ENCODE peak calls at places on chromosomes 1 and 21, in ten cellular contexts. N is stimulated activated CD8-positive, alpha-beta memory T cell treated with anti-CD3 and anti-CD28 coated beads, Interleukin-7, amount 100 ng/mL, for 4 hours; F is WTC11; O is mucosa of descending colon; Y is adrenal gland; P is AG09309; K is stimulated activated effector memory CD8-positive, alpha-beta T cell treated with anti-CD3 and anti-CD28 coated beads, Interleukin-12 subunit alpha, Interleukin-12 subunit beta, amount 100 ng/mL, for 72 hours; E is left colon; H is GM04503; T is activated CD8-positive, alpha-beta T cell treated with anti-CD3 and anti-CD28 coated beads, Interleukin-2, amount 10 ng/mL, durations not matched to agents 7 days and 5 days. Z is an unnamed sample.

GRCh38 chr1:62852253-62852652 is 68.3 kb downstream of the ATG4C start:
- DNase-seq in E (no peak), H (no peak), P (no peak), K (no peak), N (no peak), T (no peak), Y (no peak), O (no peak), F (no peak), Z (no peak)

GRCh38 chr1:73472810-73473209 is 725.2 kb downstream of the LRRIQ3 start:
- DNase-seq in P (no peak), T (no peak), E (no peak), O (no peak), K (no peak), N (no peak), Y (no peak), H (no peak), F (peak), Z (no peak)

GRCh38 chr1:215076312-215076711 is 6.2 kb upstream of the KCNK2 start:
- DNase-seq in E (peak), T (no peak), N (no peak), P (no peak), F (peak), H (no peak), K (no peak), Y (no peak), O (no peak), Z (peak)

GRCh38 chr1:75870951-75871350 is 61.3 kb downstream of the ASB17 start:
- DNase-seq in Y (no peak), E (no peak), N (no peak), H (no peak), P (no peak), F (no peak), O (no peak), K (no peak), T (no peak), Z (no peak)

GRCh38 chr1:245917403-245917802 is 589.7 kb downstream of the SMYD3 start:
- DNase-seq in H (no peak), Y (no peak), K (no peak), O (no peak), P (no peak), N (no peak), T (no peak), E (no peak), F (no peak), Z (no peak)

GRCh38 chr1:165896277-165896676 is 68.9 kb downstream of the UCK2 start:
- DNase-seq in K (no peak), N (no peak), O (no peak), H (peak), E (no peak), F (no peak), Y (no peak), T (no peak), P (peak), Z (peak)

GRCh38 chr1:35646043-35646442 is 4.7 kb upstream of the PSMB2 start:
- DNase-seq in N (no peak), K (no peak), T (no peak), P (no peak), H (no peak), E (no peak), O (no peak), F (no peak), Y (no peak), Z (no peak)

GRCh38 chr1:161199506-161200119 is 759 bp upstream of the ADAMTS4 start:
- DNase-seq in T (no peak), P (no peak), E (no peak), Y (no peak), O (no peak), K (no peak), H (no peak), N (no peak), F (no peak), Z (no peak)

GRCh38 chr1:53068314-53069084 is 6.5 kb downstream of the PODN start:
- DNase-seq in T (no peak), H (no peak), E (no peak), K (no peak), F (peak), O (no peak), N (no peak), Y (no peak), P (no peak), Z (no peak)

GRCh38 chr1:27074175-27074780 is 61.6 kb upstream of the TENT5B start:
- DNase-seq in F (no peak), O (no peak), E (no peak), T (no peak), Y (no peak), P (no peak), H (no peak), K (no peak), N (no peak), Z (peak)

GRCh38 chr1:171515299-171515698 is 30.0 kb downstream of the PRRC2C start:
- DNase-seq in O (no peak), N (no peak), E (no peak), Y (no peak), K (no peak), F (no peak), H (no peak), P (no peak), T (no peak), Z (no peak)

GRCh38 chr1:9344426-9345200 is 51.9 kb downstream of the SPSB1 start:
- DNase-seq in T (no peak), N (no peak), Y (no peak), P (no peak), H (no peak), O (no peak), K (no peak), F (no peak), E (no peak), Z (no peak)

GRCh38 chr1:156663178-156663577 is 14.0 kb downstream of the NES start:
- DNase-seq in H (no peak), O (no peak), P (no peak), N (no peak), K (no peak), Y (no peak), E (peak), T (no peak), F (no peak), Z (peak)

GRCh38 chr1:921011-921837 is 2.5 kb upstream of the SAMD11 start:
- DNase-seq in N (no peak), T (no peak), Y (peak), E (peak), H (no peak), F (peak), P (no peak), K (no peak), O (no peak), Z (peak)

GRCh38 chr1:40989066-40989465 is 9.6 kb downstream of the CTPS1 start:
- DNase-seq in Y (no peak), F (no peak), K (no peak), T (no peak), O (no peak), E (no peak), H (no peak), P (no peak), N (no peak), Z (no peak)

GRCh38 chr1:228941673-228942072 is 206.4 kb downstream of the RHOU start:
- DNase-seq in T (no peak), P (no peak), K (no peak), Y (no peak), E (no peak), O (no peak), H (no peak), F (no peak), N (no peak), Z (no peak)

GRCh38 chr1:7012461-7012924 is 227.2 kb downstream of the CAMTA1 start:
- DNase-seq in K (no peak), Y (no peak), T (no peak), P (no peak), O (no peak), H (no peak), F (no peak), N (no peak), E (no peak), Z (no peak)

GRCh38 chr1:156486421-156487344 is 13.9 kb downstream of the MEF2D start:
- DNase-seq in H (no peak), T (no peak), O (no peak), E (no peak), K (no peak), N (no peak), F (no peak), Y (no peak), P (no peak), Z (no peak)

GRCh38 chr21:37982496-37983318 is 66.5 kb upstream of the KCNJ6 start:
- DNase-seq in F (no peak), Y (no peak), O (no peak), N (no peak), K (no peak), P (no peak), H (no peak), T (no peak), E (no peak), Z (peak)

GRCh38 chr1:64915381-64916274 is 50.7 kb downstream of the JAK1 start:
- DNase-seq in H (no peak), T (no peak), Y (no peak), P (no peak), K (no peak), F (no peak), N (no peak), E (peak), O (no peak), Z (peak)

GRCh38 chr1:187051618-187052232 is 223.0 kb downstream of the PLA2G4A start:
- DNase-seq in E (no peak), K (no peak), Y (no peak), N (no peak), P (peak), T (peak), F (no peak), O (no peak), H (no peak), Z (peak)